ENCODE peak calls at places on chromosomes 16 and 17, in six cellular contexts. H is A549, N is GM12878, B is HepG2, E is K562, G is upper lobe of left lung. M is an unnamed sample.

GRCh38 chr17:1047886-1048470 is 51.0 kb downstream of the TIMM22 start:
- ATAC-seq in H (no peak), N (no peak), B (no peak), E (no peak), G (no peak), M (peak)

GRCh38 chr17:19750835-19751234 is 2.7 kb upstream of the ALDH3A1 start:
- ATAC-seq in H (no peak), N (no peak), B (no peak), E (no peak), G (no peak), M (no peak)

GRCh38 chr17:38926290-38927070 is 1.1 kb downstream of the LASP1NB start:
- ATAC-seq in H (no peak), N (peak), B (no peak), E (peak), G (no peak), M (no peak)

GRCh38 chr16:11356573-11357331 is 11.5 kb downstream of the RMI2 start:
- ATAC-seq in H (peak), N (peak), B (peak), E (peak), G (peak), M (peak)

GRCh38 chr17:57440522-57441269 is 184.4 kb downstream of the MSI2 start:
- ATAC-seq in H (peak), N (peak), B (peak), E (peak), G (peak), M (peak)

GRCh38 chr17:22463110-22463850 is 771.0 kb downstream of the KCNJ18 start:
- ATAC-seq in H (no peak), N (no peak), B (no peak), E (no peak), G (no peak), M (no peak)

GRCh38 chr16:31344712-31345111 is 10.3 kb upstream of the ITGAX start:
- ATAC-seq in H (no peak), N (peak), B (peak), E (no peak), G (no peak), M (no peak)

GRCh38 chr17:21029032-21029431 is 13.8 kb downstream of the USP22 start:
- ATAC-seq in H (peak), N (no peak), B (no peak), E (no peak), G (no peak), M (peak)

GRCh38 chr17:81153340-81153803 is 11.9 kb upstream of the PVALEF start:
- ATAC-seq in H (no peak), N (no peak), B (no peak), E (peak), G (no peak), M (no peak)

GRCh38 chr17:83073389-83074063 is 5.9 kb upstream of the METRNL start:
- ATAC-seq in H (peak), N (no peak), B (no peak), E (peak), G (peak), M (peak)

DNA sequence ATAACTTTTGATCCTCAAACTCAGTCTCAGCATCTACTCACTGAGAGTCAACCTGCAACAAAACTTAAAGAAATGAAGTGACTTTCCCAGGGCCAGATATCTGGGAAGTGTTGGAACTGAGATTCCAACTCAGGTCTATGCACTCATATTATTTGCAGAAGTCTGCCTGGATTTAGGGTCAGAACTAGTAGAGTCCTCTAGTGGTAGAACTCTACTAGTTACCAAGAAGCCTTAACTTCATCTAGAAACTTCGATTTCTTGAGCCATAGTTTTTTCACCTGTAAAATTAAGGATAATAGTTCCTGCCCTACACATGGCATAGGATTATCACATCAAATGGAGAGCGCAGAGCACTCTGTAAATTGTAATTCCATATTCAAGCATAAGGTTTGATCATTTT is 23.4 kb upstream of the KRT24 start:
- ATAC-seq in H (peak), N (peak), B (no peak), E (no peak), G (no peak), M (no peak)
- TF ChIP-seq CTCF in H (peak), N (peak), B (peak), E (no peak), G (peak), M (no peak)

DNA sequence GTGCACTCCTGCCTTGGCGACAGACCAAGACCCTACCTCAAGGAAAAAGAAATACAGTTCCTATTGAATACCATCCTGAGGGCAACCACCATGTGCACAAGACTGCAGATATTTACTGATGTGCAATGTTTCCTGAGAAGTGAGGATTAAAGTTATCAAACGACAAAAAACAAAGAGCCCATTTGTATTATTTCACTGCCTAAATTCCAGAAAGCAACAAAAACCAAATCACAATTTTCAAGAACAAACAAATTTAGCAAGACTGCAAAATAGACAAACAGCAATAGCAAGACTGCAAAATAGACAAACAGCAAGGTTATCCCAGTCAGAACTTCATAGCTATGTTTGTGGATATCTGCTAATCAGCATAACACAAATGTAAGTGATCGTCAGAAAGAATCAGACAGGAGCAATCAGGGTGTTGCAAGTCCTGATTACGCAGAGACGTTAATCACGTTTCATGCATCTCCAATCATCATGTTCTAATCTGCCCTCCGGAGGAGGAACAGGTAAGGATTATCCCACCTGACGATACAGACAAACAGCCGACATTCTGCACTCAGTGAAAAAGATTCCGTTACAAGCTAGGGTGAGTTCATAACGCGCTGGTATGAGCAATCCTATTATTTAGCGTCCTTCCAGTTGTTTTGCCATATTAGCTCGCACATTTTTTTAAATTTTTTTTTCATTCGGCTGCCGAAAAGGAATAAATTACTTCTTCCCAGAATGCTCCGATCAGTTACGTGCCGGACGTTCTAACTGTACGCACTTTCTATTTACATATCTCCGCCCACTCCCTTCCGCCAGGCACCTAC is 2.9 kb downstream of the TMEM107 start:
- ATAC-seq in H (peak), N (peak), B (peak), E (peak), G (peak), M (peak)
- TF ChIP-seq EP300 in H (peak), N (peak), B (peak), E (peak), G (no peak), M (no peak)

GRCh38 chr16:56281256-56281805 is 90.0 kb downstream of the GNAO1 start:
- ATAC-seq in H (no peak), N (peak), B (peak), E (peak), G (no peak), M (no peak)
- TF ChIP-seq CTCF in H (peak), N (peak), B (peak), E (peak), G (no peak), M (no peak)

GRCh38 chr16:72309001-72309400 is 137.0 kb upstream of the PMFBP1 start:
- ATAC-seq in H (no peak), N (no peak), B (peak), E (no peak), G (no peak), M (no peak)

GRCh38 chr16:72313903-72314302 is 141.9 kb upstream of the PMFBP1 start:
- ATAC-seq in H (no peak), N (no peak), B (no peak), E (no peak), G (no peak), M (no peak)

GRCh38 chr16:72311426-72311825 is 139.5 kb upstream of the PMFBP1 start:
- ATAC-seq in H (no peak), N (no peak), B (no peak), E (no peak), G (no peak), M (no peak)

GRCh38 chr16:72308396-72308795 is 136.4 kb upstream of the PMFBP1 start:
- ATAC-seq in H (no peak), N (no peak), B (no peak), E (no peak), G (no peak), M (no peak)

DNA sequence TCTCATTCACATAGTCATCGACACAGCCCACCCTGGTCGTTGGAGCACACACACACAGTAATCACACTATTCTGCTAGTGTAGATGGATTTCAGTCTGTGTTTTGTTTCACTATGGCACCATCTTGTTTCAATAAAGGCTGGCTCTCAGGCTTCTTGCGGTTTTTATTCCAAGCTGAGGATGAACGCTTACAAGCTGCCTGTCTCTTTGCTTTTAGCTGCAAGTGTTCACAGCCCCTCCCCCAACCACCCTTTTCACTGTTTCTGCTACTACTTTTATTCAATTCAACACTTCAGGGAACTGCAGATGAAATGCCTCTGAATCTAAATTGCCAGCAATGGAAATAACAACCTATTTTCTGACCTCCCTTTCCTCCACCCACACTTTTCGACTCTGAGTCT is 140.9 kb upstream of the PMFBP1 start:
- ATAC-seq in H (no peak), N (no peak), B (no peak), E (no peak), G (no peak), M (no peak)
- TF ChIP-seq EP300 in H (no peak), N (no peak), B (no peak), E (no peak), G (no peak), M (no peak)

GRCh38 chr17:4733073-4733531 is 1.9 kb downstream of the MED11 start:
- ATAC-seq in H (no peak), N (peak), B (peak), E (no peak), G (no peak), M (no peak)
- TF ChIP-seq CTCF in H (no peak), N (peak), B (peak), E (no peak), G (peak), M (peak)

GRCh38 chr16:27203429-27204231 is at the start of gene KDM8:
- ATAC-seq in H (peak), N (peak), B (peak), E (peak), G (peak), M (peak)
- TF ChIP-seq EP300 in H (no peak), N (no peak), B (peak), E (peak), G (no peak), M (no peak)

M was measured in gastroesophageal sphincter.